ENCODE peak calls at places on chromosome 9, in five cellular contexts. One of them, this sample, is unnamed.

GRCh38 chr9:73979894-73980264 is 517.3 kb upstream of the RORB start:
- DNase-seq in CD4-positive, alpha-beta T cell: no peak
- DNase-seq in neuronal stem cell: no peak
- DNase-seq in RWPE1: no peak
- DNase-seq in upper lobe of right lung: no peak
- DNase-seq in this sample: no peak

GRCh38 chr9:135198889-135199288 is 111.4 kb downstream of the OLFM1 start:
- DNase-seq in neuronal stem cell: no peak
- DNase-seq in RWPE1: no peak
- DNase-seq in CD4-positive, alpha-beta T cell: no peak
- DNase-seq in upper lobe of right lung: no peak
- DNase-seq in this sample: no peak

GRCh38 chr9:18720691-18721090 is 246.7 kb downstream of the ADAMTSL1 start:
- DNase-seq in upper lobe of right lung: no peak
- DNase-seq in CD4-positive, alpha-beta T cell: no peak
- DNase-seq in neuronal stem cell: no peak
- DNase-seq in RWPE1: no peak
- DNase-seq in this sample: no peak

GRCh38 chr9:126386088-126386487 is 59.5 kb downstream of the MVB12B start:
- DNase-seq in neuronal stem cell: no peak
- DNase-seq in upper lobe of right lung: no peak
- DNase-seq in CD4-positive, alpha-beta T cell: no peak
- DNase-seq in RWPE1: peak; percentile 60
- DNase-seq in this sample: no peak

GRCh38 chr9:116475201-116475600 is 211.9 kb upstream of the TRIM32 start:
- DNase-seq in neuronal stem cell: no peak
- DNase-seq in CD4-positive, alpha-beta T cell: no peak
- DNase-seq in upper lobe of right lung: no peak
- DNase-seq in RWPE1: no peak
- DNase-seq in this sample: no peak

GRCh38 chr9:806285-807156 is 35.0 kb upstream of the DMRT1 start:
- DNase-seq in RWPE1: peak; percentile 12
- DNase-seq in upper lobe of right lung: no peak
- DNase-seq in neuronal stem cell: peak; percentile 11
- DNase-seq in CD4-positive, alpha-beta T cell: no peak
- DNase-seq in this sample: no peak

GRCh38 chr9:100554935-100555401 is 22.9 kb upstream of the CAVIN4 start:
- DNase-seq in neuronal stem cell: no peak
- DNase-seq in CD4-positive, alpha-beta T cell: no peak
- DNase-seq in upper lobe of right lung: no peak
- DNase-seq in RWPE1: no peak
- DNase-seq in this sample: peak; percentile 22

GRCh38 chr9:88256216-88256615 is 117.9 kb upstream of the SPATA31C2 start:
- DNase-seq in CD4-positive, alpha-beta T cell: no peak
- DNase-seq in upper lobe of right lung: no peak
- DNase-seq in RWPE1: no peak
- DNase-seq in neuronal stem cell: no peak
- DNase-seq in this sample: no peak

GRCh38 chr9:114889802-114890224 is 40.6 kb downstream of the TNFSF8 start:
- DNase-seq in RWPE1: no peak
- DNase-seq in CD4-positive, alpha-beta T cell: no peak
- DNase-seq in upper lobe of right lung: peak; percentile 79
- DNase-seq in neuronal stem cell: no peak
- DNase-seq in this sample: no peak

GRCh38 chr9:114643906-114644305 is 13.7 kb downstream of the TEX53 start:
- DNase-seq in upper lobe of right lung: no peak
- DNase-seq in RWPE1: no peak
- DNase-seq in CD4-positive, alpha-beta T cell: no peak
- DNase-seq in neuronal stem cell: no peak
- DNase-seq in this sample: no peak

GRCh38 chr9:18492612-18493011 is 18.7 kb downstream of the ADAMTSL1 start:
- DNase-seq in upper lobe of right lung: no peak
- DNase-seq in neuronal stem cell: no peak
- DNase-seq in CD4-positive, alpha-beta T cell: no peak
- DNase-seq in RWPE1: no peak
- DNase-seq in this sample: no peak

GRCh38 chr9:2021731-2022130 is 6.6 kb downstream of the SMARCA2 start:
- DNase-seq in neuronal stem cell: no peak
- DNase-seq in CD4-positive, alpha-beta T cell: no peak
- DNase-seq in RWPE1: no peak
- DNase-seq in upper lobe of right lung: no peak
- DNase-seq in this sample: no peak
- H3K27ac ChIP-seq in neuronal stem cell: no peak overlapping the region
- H3K27ac ChIP-seq in CD4-positive, alpha-beta T cell: peak overlapping the region; percentile 8
- H3K27ac ChIP-seq in RWPE1: no peak overlapping the region
- H3K27ac ChIP-seq in upper lobe of right lung: no peak overlapping the region
- H3K27ac ChIP-seq in this sample: no peak overlapping the region

DNA sequence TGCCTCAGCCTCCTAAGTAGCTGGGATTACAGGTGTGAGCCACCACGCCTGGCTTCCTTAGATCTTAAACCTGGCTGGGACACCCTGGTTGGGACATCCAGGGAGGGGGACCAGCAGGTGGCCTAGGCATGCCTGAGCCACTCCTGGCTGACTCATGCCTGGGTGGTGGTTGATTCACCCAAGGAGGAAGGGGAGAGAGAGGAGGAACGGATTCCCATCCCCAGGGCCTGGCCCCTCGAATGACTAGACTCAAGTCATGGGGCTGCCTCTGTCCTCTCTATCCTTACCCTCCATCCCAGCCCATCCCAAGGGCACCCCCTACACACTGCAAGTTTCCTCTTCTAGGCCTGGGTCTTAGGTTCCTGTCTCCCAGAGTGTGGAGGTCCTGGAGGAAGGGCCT is 12.7 kb downstream of the EEIG1 start:
- DNase-seq in CD4-positive, alpha-beta T cell: no peak
- DNase-seq in neuronal stem cell: no peak
- DNase-seq in upper lobe of right lung: no peak
- DNase-seq in RWPE1: peak; percentile 95
- DNase-seq in this sample: peak; percentile 68
- H3K27ac ChIP-seq in CD4-positive, alpha-beta T cell: peak overlapping the region; percentile 96
- H3K27ac ChIP-seq in neuronal stem cell: no peak overlapping the region
- H3K27ac ChIP-seq in upper lobe of right lung: peak overlapping the region; percentile 28
- H3K27ac ChIP-seq in RWPE1: peak overlapping the region; percentile 100
- H3K27ac ChIP-seq in this sample: peak overlapping the region; percentile 98

DNA sequence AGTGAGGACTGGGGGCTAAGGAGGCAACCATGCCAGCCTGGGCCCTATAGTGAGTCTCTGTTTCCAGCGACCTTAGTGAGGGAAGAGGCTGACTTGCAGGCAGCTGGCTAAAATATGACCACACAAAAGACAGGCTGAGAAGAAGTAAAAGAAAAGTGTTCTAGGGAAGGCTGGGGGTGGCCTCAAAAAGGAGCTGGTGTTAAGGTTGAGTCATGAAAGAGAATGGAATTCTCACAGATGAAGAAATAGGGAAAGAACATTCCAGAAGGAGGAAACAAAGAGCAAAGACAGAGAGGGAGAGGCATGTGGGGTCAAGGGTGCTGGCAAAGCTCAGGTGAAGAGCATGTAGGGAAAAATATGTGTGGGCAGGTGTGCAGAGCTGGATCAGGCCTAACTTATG is 302.7 kb upstream of the RFX3 start:
- DNase-seq in CD4-positive, alpha-beta T cell: no peak
- DNase-seq in RWPE1: peak; percentile 26
- DNase-seq in upper lobe of right lung: no peak
- DNase-seq in neuronal stem cell: no peak
- DNase-seq in this sample: no peak
- H3K27ac ChIP-seq in CD4-positive, alpha-beta T cell: no peak overlapping the region
- H3K27ac ChIP-seq in RWPE1: no peak overlapping the region
- H3K27ac ChIP-seq in upper lobe of right lung: no peak overlapping the region
- H3K27ac ChIP-seq in neuronal stem cell: no peak overlapping the region
- H3K27ac ChIP-seq in this sample: peak overlapping the region; percentile 77

GRCh38 chr9:81621785-81622243 is 67.5 kb downstream of the TLE1 start:
- DNase-seq in CD4-positive, alpha-beta T cell: no peak
- DNase-seq in RWPE1: no peak
- DNase-seq in upper lobe of right lung: no peak
- DNase-seq in neuronal stem cell: peak; percentile 89
- DNase-seq in this sample: no peak
- H3K27ac ChIP-seq in CD4-positive, alpha-beta T cell: no peak overlapping the region
- H3K27ac ChIP-seq in RWPE1: no peak overlapping the region
- H3K27ac ChIP-seq in upper lobe of right lung: no peak overlapping the region
- H3K27ac ChIP-seq in neuronal stem cell: peak overlapping the region; percentile 90
- H3K27ac ChIP-seq in this sample: no peak overlapping the region

GRCh38 chr9:20945269-20945668 is 86.2 kb downstream of the HACD4 start:
- DNase-seq in CD4-positive, alpha-beta T cell: no peak
- DNase-seq in neuronal stem cell: no peak
- DNase-seq in RWPE1: no peak
- DNase-seq in upper lobe of right lung: no peak
- DNase-seq in this sample: no peak

GRCh38 chr9:20941177-20941690 is 90.2 kb downstream of the HACD4 start:
- DNase-seq in CD4-positive, alpha-beta T cell: peak; percentile 30
- DNase-seq in RWPE1: peak; percentile 76
- DNase-seq in upper lobe of right lung: no peak
- DNase-seq in neuronal stem cell: peak; percentile 70
- DNase-seq in this sample: no peak

GRCh38 chr9:20948703-20949102 is 82.7 kb downstream of the HACD4 start:
- DNase-seq in CD4-positive, alpha-beta T cell: no peak
- DNase-seq in RWPE1: no peak
- DNase-seq in neuronal stem cell: no peak
- DNase-seq in upper lobe of right lung: no peak
- DNase-seq in this sample: no peak

GRCh38 chr9:20944507-20944906 is 86.9 kb downstream of the HACD4 start:
- DNase-seq in neuronal stem cell: no peak
- DNase-seq in RWPE1: no peak
- DNase-seq in CD4-positive, alpha-beta T cell: no peak
- DNase-seq in upper lobe of right lung: no peak
- DNase-seq in this sample: no peak

DNA sequence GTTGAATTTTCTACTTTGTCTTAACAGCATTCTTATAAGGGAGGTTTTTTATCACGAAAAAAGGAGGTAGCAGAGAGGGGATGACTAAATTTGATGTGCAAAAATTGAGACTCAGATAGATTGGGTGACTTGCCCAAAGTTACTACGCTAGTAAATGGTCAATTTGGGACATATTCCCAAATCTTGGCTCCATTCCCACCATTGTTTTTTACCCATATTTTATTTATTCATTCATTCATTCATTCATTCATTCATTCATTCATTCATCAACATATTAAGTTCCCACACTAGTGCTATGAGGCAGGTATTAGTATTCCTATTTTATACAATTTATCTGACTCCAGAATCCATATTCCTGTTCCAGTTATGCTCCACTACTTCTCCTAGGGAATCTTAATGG is 85.6 kb downstream of the HACD4 start:
- DNase-seq in neuronal stem cell: no peak
- DNase-seq in RWPE1: no peak
- DNase-seq in CD4-positive, alpha-beta T cell: no peak
- DNase-seq in upper lobe of right lung: no peak
- DNase-seq in this sample: no peak
- H3K27ac ChIP-seq in neuronal stem cell: peak overlapping the region; percentile 47
- H3K27ac ChIP-seq in RWPE1: no peak overlapping the region
- H3K27ac ChIP-seq in CD4-positive, alpha-beta T cell: no peak overlapping the region
- H3K27ac ChIP-seq in upper lobe of right lung: no peak overlapping the region
- H3K27ac ChIP-seq in this sample: no peak overlapping the region

DNA sequence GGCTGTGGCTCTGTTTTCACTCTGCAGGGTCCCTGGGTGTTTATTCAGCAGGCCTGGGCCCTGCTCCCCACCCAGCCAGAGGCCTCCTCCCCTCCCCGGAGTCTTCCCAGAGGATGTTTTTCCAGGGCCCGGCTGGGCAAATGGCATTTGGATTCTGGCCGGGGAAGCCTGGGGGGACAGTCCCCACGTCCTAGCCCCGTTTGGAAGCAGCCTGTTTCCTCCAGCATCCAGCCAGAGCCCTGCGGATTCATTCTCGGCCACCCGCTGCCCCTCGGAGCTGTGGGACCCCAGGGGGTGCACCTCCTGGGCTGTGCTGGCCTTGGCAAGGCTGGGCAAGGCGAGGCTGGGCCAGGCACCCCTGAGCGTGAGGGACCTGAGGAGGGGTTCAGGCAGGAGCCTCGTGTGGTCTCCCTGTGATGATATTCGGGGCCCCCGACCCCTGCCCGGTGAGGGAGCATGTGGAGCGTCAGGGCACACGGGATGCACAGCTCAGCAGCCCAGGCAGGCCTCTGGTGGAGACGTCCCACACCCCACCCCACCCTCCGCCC is 48.8 kb upstream of the EGFL7 start:
- DNase-seq in CD4-positive, alpha-beta T cell: no peak
- DNase-seq in RWPE1: no peak
- DNase-seq in upper lobe of right lung: no peak
- DNase-seq in neuronal stem cell: no peak
- DNase-seq in this sample: no peak
- H3K27ac ChIP-seq in CD4-positive, alpha-beta T cell: no peak overlapping the region
- H3K27ac ChIP-seq in RWPE1: peak overlapping the region; percentile 23
- H3K27ac ChIP-seq in upper lobe of right lung: peak overlapping the region; percentile 60
- H3K27ac ChIP-seq in neuronal stem cell: no peak overlapping the region
- H3K27ac ChIP-seq in this sample: no peak overlapping the region

GRCh38 chr9:130321539-130321938 is 56.0 kb downstream of the HMCN2 start:
- DNase-seq in neuronal stem cell: no peak
- DNase-seq in RWPE1: no peak
- DNase-seq in CD4-positive, alpha-beta T cell: no peak
- DNase-seq in upper lobe of right lung: no peak
- DNase-seq in this sample: no peak
- H3K27ac ChIP-seq in neuronal stem cell: no peak overlapping the region
- H3K27ac ChIP-seq in RWPE1: no peak overlapping the region
- H3K27ac ChIP-seq in CD4-positive, alpha-beta T cell: no peak overlapping the region
- H3K27ac ChIP-seq in upper lobe of right lung: no peak overlapping the region
- H3K27ac ChIP-seq in this sample: no peak overlapping the region